ENCODE peak calls at places on chromosomes 7 and 10, in seven cellular contexts. Y, F, D, K, V, M and S are unnamed samples.

GRCh38 chr10:29407280-29407858 is 118.5 kb downstream of the LYZL1 start:
- DNase-seq in V (no peak), M (no peak), D (no peak), F (no peak), K (no peak), Y (no peak), S (no peak)

GRCh38 chr7:129969881-129970446 is 17.2 kb upstream of the UBE2H start:
- DNase-seq in V (peak; percentile 67), M (no peak), D (no peak), F (peak; percentile 84), Y (no peak), K (peak; percentile 99), S (no peak)

GRCh38 chr10:33559105-33559504 is 224.6 kb upstream of the NRP1 start:
- DNase-seq in V (no peak), Y (no peak), D (no peak), M (no peak), K (peak; percentile 52), F (peak; percentile 84), S (no peak)

GRCh38 chr7:375491-375821 is 85.5 kb downstream of the FOXL3 start:
- DNase-seq in V (no peak), M (peak; percentile 9), F (no peak), D (no peak), Y (peak; percentile 7), K (no peak), S (no peak)

GRCh38 chr10:103892181-103892580 is 25.8 kb downstream of the STN1 start:
- DNase-seq in K (no peak), D (no peak), Y (no peak), M (no peak), F (no peak), V (no peak), S (no peak)

GRCh38 chr7:41889040-41889439 is 186.2 kb upstream of the INHBA start:
- DNase-seq in K (no peak), D (no peak), F (no peak), M (no peak), V (no peak), Y (no peak), S (no peak)

GRCh38 chr10:75234683-75235374 is 928 bp downstream of the COMTD1 start:
- DNase-seq in M (peak; percentile 48), Y (no peak), D (peak; percentile 31), K (no peak), V (no peak), F (no peak), S (peak; percentile 62)

GRCh38 chr10:4316166-4316810 is 509.7 kb upstream of the AKR1E2 start:
- DNase-seq in V (no peak), D (peak; percentile 5), F (no peak), Y (no peak), M (no peak), K (no peak), S (no peak)

GRCh38 chr10:48557511-48558123 is 47.3 kb downstream of the ARHGAP22 start:
- DNase-seq in V (no peak), F (no peak), Y (no peak), K (no peak), D (no peak), M (no peak), S (no peak)

GRCh38 chr10:7647062-7647664 is 19.6 kb downstream of the ITIH5 start:
- DNase-seq in K (no peak), Y (no peak), F (no peak), D (no peak), M (no peak), V (no peak), S (no peak)

GRCh38 chr10:78772486-78772885 is 296.3 kb upstream of the ZMIZ1 start:
- DNase-seq in V (no peak), Y (no peak), F (no peak), M (no peak), K (no peak), D (no peak), S (no peak)
- TF ChIP-seq CTCF in V (no peak), Y (no peak), F (no peak), M (no peak), K (no peak), D (no peak), S (no peak)

GRCh38 chr10:5582736-5583135 is 58.0 kb downstream of the CALML3 start:
- DNase-seq in D (no peak), V (no peak), Y (peak; percentile 37), K (peak; percentile 78), F (no peak), M (no peak), S (no peak)
- TF ChIP-seq CTCF in D (no peak), V (no peak), Y (no peak), K (peak; percentile 56), F (no peak), M (no peak), S (no peak)

DNA sequence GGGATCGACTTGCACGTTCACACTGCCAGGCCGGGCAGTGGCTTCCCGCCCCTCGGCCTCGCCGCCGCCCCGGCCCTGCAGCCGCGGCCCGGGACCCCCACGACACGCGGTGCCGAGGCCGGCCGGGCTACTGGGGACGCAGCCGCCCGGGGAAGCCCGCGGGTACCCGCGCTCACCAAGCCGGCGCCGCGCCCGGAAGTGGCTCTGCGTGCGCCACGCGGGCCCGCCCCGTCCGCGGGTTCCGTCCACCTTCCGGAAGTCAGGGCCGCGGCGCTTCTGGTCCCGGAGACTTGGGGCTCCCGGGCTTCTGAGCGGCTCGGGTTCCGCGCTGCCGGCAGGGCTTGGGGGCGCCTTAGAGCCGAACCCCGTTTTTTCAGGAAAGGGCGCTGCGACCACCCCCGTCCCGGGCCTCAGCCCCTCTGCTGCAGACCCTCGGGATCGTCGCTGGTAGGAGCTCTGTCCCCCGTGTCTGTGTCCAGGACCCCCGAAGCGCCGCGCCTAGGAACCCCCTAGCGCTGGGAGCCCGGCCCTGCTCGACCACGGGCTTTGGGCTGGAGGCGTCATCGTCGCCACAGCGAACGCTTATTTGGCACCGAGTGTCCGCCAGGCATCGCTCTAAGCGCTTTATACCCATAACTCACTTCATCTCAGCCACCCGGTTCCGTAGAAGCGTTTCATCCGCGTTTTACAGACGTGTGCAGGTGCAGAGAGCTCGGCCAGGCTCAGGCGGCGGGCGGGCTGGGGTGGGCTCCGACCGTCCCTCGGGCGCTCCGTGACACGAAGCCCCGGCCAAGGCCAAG is at the start of gene PSMG3:
- DNase-seq in K (peak; percentile 80), F (peak; percentile 94), V (peak; percentile 92), D (peak; percentile 79), M (peak; percentile 73), Y (peak; percentile 91), S (peak; percentile 89)
- TF ChIP-seq CTCF in K (peak; percentile 44), F (no peak), V (no peak), D (peak; percentile 45), M (peak; percentile 50), Y (no peak), S (no peak)

GRCh38 chr10:71229726-71230655 is 17.6 kb downstream of the UNC5B start:
- DNase-seq in Y (no peak), K (no peak), V (no peak), D (no peak), F (no peak), M (no peak), S (no peak)
- TF ChIP-seq CTCF in Y (no peak), K (no peak), V (no peak), D (no peak), F (no peak), M (no peak), S (no peak)

GRCh38 chr10:111360260-111360925 is 283.6 kb downstream of the ADRA2A start:
- DNase-seq in M (peak; percentile 28), K (no peak), D (no peak), V (peak; percentile 55), F (no peak), Y (no peak), S (peak; percentile 47)
- TF ChIP-seq CTCF in M (peak; percentile 72), K (peak; percentile 29), D (peak; percentile 60), V (no peak), F (peak; percentile 10), Y (no peak), S (peak; percentile 17)